ENCODE peak calls at places on chromosome 2, in six cellular contexts. T is H1, I is WTC11, X is fibroblast of lung, D is H9, Q is upper lobe of left lung. P is an unnamed sample.

GRCh38 chr2:161113693-161114417 is 46.4 kb upstream of the TANK start:
- DNase-seq in Q (no peak), X (no peak), T (no peak), D (no peak), I (no peak), P (no peak)

GRCh38 chr2:198203306-198203705 is 398.9 kb downstream of the PLCL1 start:
- DNase-seq in T (no peak), Q (no peak), X (no peak), I (no peak), D (no peak), P (no peak)

GRCh38 chr2:206603269-206603668 is 39.0 kb upstream of the FAM237A start:
- DNase-seq in T (no peak), Q (no peak), I (no peak), X (no peak), D (no peak), P (no peak)

GRCh38 chr2:160402997-160403979 is 90.3 kb downstream of the RBMS1 start:
- DNase-seq in I (no peak), Q (no peak), D (no peak), T (no peak), X (peak; percentile 69), P (no peak)

GRCh38 chr2:122469147-122469546 is 713.7 kb downstream of the TSN start:
- DNase-seq in X (no peak), D (no peak), Q (no peak), I (no peak), T (no peak), P (no peak)

GRCh38 chr2:201633862-201634261 is 9.4 kb downstream of the TMEM237 start:
- DNase-seq in I (no peak), Q (no peak), T (no peak), X (no peak), D (no peak), P (no peak)

GRCh38 chr2:72993147-72993546 is 75.8 kb downstream of the EMX1 start:
- DNase-seq in X (peak; percentile 37), I (peak; percentile 59), T (no peak), Q (no peak), D (peak; percentile 69), P (peak; percentile 84)

GRCh38 chr2:67927489-67927888 is 135.3 kb downstream of the C1D start:
- DNase-seq in I (peak; percentile 19), Q (no peak), T (no peak), D (peak; percentile 34), X (no peak), P (no peak)

GRCh38 chr2:189797902-189798301 is 13.7 kb downstream of the PMS1 start:
- DNase-seq in D (no peak), T (no peak), I (no peak), Q (no peak), X (no peak), P (no peak)

GRCh38 chr2:75465317-75465998 is 95.3 kb downstream of the EVA1A start:
- DNase-seq in I (no peak), T (no peak), Q (no peak), D (no peak), X (peak; percentile 56), P (no peak)

GRCh38 chr2:39665811-39666488 is at the start of gene TMEM178A:
- DNase-seq in T (no peak), D (peak; percentile 67), Q (peak; percentile 85), X (no peak), I (peak; percentile 55), P (no peak)

GRCh38 chr2:159114835-159115234 is 146.4 kb downstream of the TANC1 start:
- DNase-seq in D (no peak), Q (no peak), X (no peak), I (no peak), T (no peak), P (no peak)

GRCh38 chr2:136376211-136376610 is 258.3 kb upstream of the CXCR4 start:
- DNase-seq in X (no peak), T (no peak), Q (no peak), I (no peak), D (peak; percentile 10), P (no peak)

GRCh38 chr2:31523871-31524492 is 56.8 kb downstream of the SRD5A2 start:
- DNase-seq in Q (no peak), T (no peak), X (peak; percentile 68), D (peak; percentile 37), I (peak; percentile 73), P (no peak)

GRCh38 chr2:101597347-101597944 is 100.1 kb upstream of the MAP4K4 start:
- DNase-seq in T (no peak), X (peak; percentile 29), I (no peak), D (no peak), Q (no peak), P (no peak)

GRCh38 chr2:219029829-219030165 is 11.5 kb downstream of the CFAP65 start:
- DNase-seq in D (peak; percentile 87), I (peak; percentile 89), Q (no peak), X (peak; percentile 69), T (peak; percentile 54), P (peak; percentile 94)

GRCh38 chr2:11697103-11697871 is 27.3 kb upstream of the NTSR2 start:
- DNase-seq in X (peak; percentile 77), Q (peak; percentile 56), D (no peak), T (no peak), I (no peak), P (no peak)

GRCh38 chr2:44769349-44770005 is 172.0 kb upstream of the SIX3 start:
- DNase-seq in D (no peak), I (no peak), T (no peak), Q (no peak), X (no peak), P (no peak)

GRCh38 chr2:223943561-223944008 is 1.6 kb downstream of the WDFY1 start:
- DNase-seq in Q (no peak), I (no peak), D (no peak), T (no peak), X (peak; percentile 38), P (no peak)

GRCh38 chr2:7963787-7964186 is 718.1 kb upstream of the ID2 start:
- DNase-seq in X (no peak), D (no peak), T (no peak), I (no peak), Q (no peak), P (no peak)

GRCh38 chr2:58853420-58853819 is 612.3 kb upstream of the FANCL start:
- DNase-seq in I (no peak), T (no peak), X (no peak), Q (no peak), D (no peak), P (no peak)

GRCh38 chr2:1641498-1641897 is 102.8 kb downstream of the PXDN start:
- DNase-seq in I (no peak), T (no peak), Q (no peak), D (no peak), X (peak; percentile 32), P (no peak)

GRCh38 chr2:178679891-178680290 is 127.3 kb downstream of the TTN start:
- DNase-seq in I (no peak), T (no peak), Q (no peak), D (no peak), X (no peak), P (no peak)

GRCh38 chr2:44579136-44579836 is 217.5 kb downstream of the CAMKMT start:
- DNase-seq in D (no peak), I (no peak), Q (no peak), X (no peak), T (no peak), P (no peak)

GRCh38 chr2:222194669-222195068 is 104.1 kb downstream of the PAX3 start:
- DNase-seq in X (no peak), T (no peak), I (no peak), D (no peak), Q (no peak), P (no peak)

GRCh38 chr2:80830891-80831290 is 526.3 kb upstream of the LRRTM1 start:
- DNase-seq in Q (no peak), D (no peak), I (no peak), T (no peak), X (no peak), P (no peak)

GRCh38 chr2:148887349-148888002 is 12.4 kb downstream of the KIF5C start:
- DNase-seq in X (no peak), T (no peak), D (no peak), I (no peak), Q (no peak), P (no peak)

GRCh38 chr2:172427256-172427989 is at the start of gene ITGA6:
- DNase-seq in D (peak; percentile 88), X (peak; percentile 50), I (peak; percentile 79), T (no peak), Q (peak; percentile 94), P (no peak)

GRCh38 chr2:34242741-34243123 is 643.6 kb upstream of the FAM98A start:
- DNase-seq in T (no peak), D (no peak), X (no peak), I (no peak), Q (no peak), P (no peak)

GRCh38 chr2:218419630-218420216 is 800 bp downstream of the VIL1 start:
- DNase-seq in X (no peak), T (no peak), Q (no peak), D (no peak), I (no peak), P (no peak)

DNA sequence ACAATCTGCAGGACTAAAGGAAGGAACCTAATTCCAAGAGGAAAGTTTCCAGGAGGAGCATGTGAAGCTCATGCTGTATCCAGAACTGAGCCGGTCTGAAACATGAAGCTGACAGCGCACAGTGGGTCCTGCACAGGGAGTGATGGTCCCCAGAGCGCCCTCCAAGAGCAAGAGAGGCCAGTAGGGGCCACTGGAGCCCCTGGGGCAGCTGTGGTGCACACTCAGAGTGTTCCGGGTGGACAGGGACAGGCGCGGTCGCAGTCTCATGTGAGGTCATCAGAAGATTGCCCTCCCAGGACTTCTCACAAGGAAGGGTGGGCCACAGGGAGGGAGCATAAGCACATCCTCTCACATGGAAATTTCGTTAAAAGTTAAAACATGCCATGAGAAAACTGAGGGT is 355.9 kb downstream of the EIPR1 start:
- DNase-seq in X (no peak), I (no peak), T (no peak), Q (no peak), D (no peak), P (peak; percentile 60)
- TF ChIP-seq CTCF in X (no peak), I (no peak), T (no peak), Q (no peak), D (no peak), P (no peak)

DNA sequence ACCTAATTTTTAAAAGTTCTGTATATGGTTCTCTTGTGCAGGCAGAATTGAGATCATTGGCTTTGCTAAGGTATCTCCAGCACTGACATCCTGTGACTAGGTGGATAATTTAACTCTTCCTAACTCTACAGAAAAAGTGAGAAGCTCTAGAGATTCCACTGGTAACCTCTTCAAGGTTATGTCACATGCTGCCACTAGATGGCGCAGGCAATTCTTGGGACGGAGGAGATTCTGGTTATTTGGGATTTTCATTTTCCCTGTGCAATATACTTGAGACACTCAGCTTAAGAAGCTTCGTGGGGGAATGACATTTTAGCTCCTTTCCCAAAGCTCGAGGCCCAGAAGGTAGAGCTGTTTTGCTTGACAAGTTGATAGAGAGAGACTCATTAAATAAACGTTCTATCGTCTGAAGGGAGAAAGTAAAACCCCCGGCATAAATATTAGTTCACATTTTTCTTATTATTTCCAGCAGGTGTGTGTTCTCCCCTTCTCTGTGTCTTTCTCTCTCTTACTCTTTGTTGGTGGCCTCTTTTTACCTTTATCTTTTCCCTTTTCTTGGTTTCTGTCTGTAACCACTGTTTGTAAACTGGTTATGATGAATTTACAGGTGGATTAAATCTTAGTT is 26.6 kb upstream of the LANCL1 start:
- DNase-seq in Q (no peak), X (peak; percentile 64), T (peak; percentile 9), D (peak; percentile 37), I (peak; percentile 47), P (no peak)
- TF ChIP-seq CTCF in Q (no peak), X (peak; percentile 95), T (peak; percentile 66), D (peak; percentile 92), I (peak; percentile 74), P (peak; percentile 78)

GRCh38 chr2:177076636-177077179 is 135.9 kb upstream of the HNRNPA3 start:
- DNase-seq in Q (no peak), X (no peak), D (peak; percentile 28), I (no peak), T (no peak), P (no peak)
- TF ChIP-seq CTCF in Q (no peak), X (no peak), D (no peak), I (no peak), T (no peak), P (no peak)

GRCh38 chr2:57552885-57553284 is 493.7 kb upstream of the VRK2 start:
- DNase-seq in T (no peak), I (no peak), X (no peak), Q (no peak), D (no peak), P (no peak)
- TF ChIP-seq CTCF in T (no peak), I (no peak), X (no peak), Q (no peak), D (peak; percentile 28), P (no peak)

P was measured in osteocyte.